ENCODE peak calls at places on chromosomes 6 and 20, in ten cellular contexts. F, G, M, R, A, B, O, L, W and I are unnamed samples.

GRCh38 chr6:62059898-62060297 is 226.1 kb downstream of the KHDRBS2 start:
- DNase-seq in R (no peak), A (no peak), O (no peak), F (no peak), M (no peak), G (no peak), L (no peak), W (no peak), B (no peak), I (no peak)

GRCh38 chr6:97440590-97441176 is 157.7 kb upstream of the MMS22L start:
- DNase-seq in M (no peak), F (no peak), B (peak; percentile 34), O (no peak), A (no peak), L (peak; percentile 17), R (peak; percentile 60), G (no peak), W (no peak), I (no peak)

GRCh38 chr20:7692478-7692877 is 247.8 kb downstream of the HAO1 start:
- DNase-seq in O (no peak), G (no peak), L (peak; percentile 54), M (peak; percentile 19), F (no peak), A (no peak), R (no peak), W (no peak), B (no peak), I (no peak)

GRCh38 chr6:120122401-120122800 is 772.8 kb upstream of the MAN1A1 start:
- DNase-seq in G (no peak), B (no peak), R (no peak), W (no peak), F (no peak), M (no peak), O (no peak), A (no peak), L (no peak), I (no peak)

GRCh38 chr20:10673831-10674683 is at the start of gene JAG1:
- DNase-seq in F (peak; percentile 58), O (peak; percentile 95), M (peak; percentile 93), L (peak; percentile 95), W (peak; percentile 97), R (peak; percentile 99), B (peak; percentile 97), A (peak; percentile 96), G (peak; percentile 98), I (peak; percentile 98)

GRCh38 chr6:89436226-89436625 is 3.3 kb downstream of the ANKRD6 start:
- DNase-seq in B (no peak), W (no peak), O (no peak), A (no peak), G (no peak), M (no peak), F (no peak), L (peak; percentile 73), R (no peak), I (no peak)

GRCh38 chr6:155850408-155850841 is 394.8 kb upstream of the NOX3 start:
- DNase-seq in L (peak; percentile 39), W (no peak), G (no peak), O (no peak), B (no peak), R (no peak), F (no peak), A (no peak), M (no peak), I (no peak)

GRCh38 chr20:62723768-62724420 is 15.3 kb downstream of the NTSR1 start:
- DNase-seq in O (no peak), L (no peak), B (no peak), M (no peak), W (no peak), R (no peak), F (no peak), A (no peak), G (no peak), I (no peak)

GRCh38 chr20:2101057-2101934 is at the start of gene STK35:
- DNase-seq in B (peak; percentile 86), W (no peak), F (no peak), O (no peak), L (peak; percentile 65), R (peak; percentile 87), G (no peak), M (peak; percentile 92), A (peak; percentile 88), I (no peak)

GRCh38 chr6:84033523-84034451 is at the start of gene MRAP2:
- DNase-seq in G (no peak), W (no peak), O (no peak), A (peak; percentile 5), R (peak; percentile 84), F (no peak), L (peak; percentile 32), M (peak; percentile 2), B (peak; percentile 10), I (peak; percentile 37)

GRCh38 chr6:10407674-10408054 is 7.2 kb downstream of the TFAP2A start:
- DNase-seq in F (no peak), G (no peak), L (no peak), M (no peak), W (no peak), B (no peak), R (no peak), O (no peak), A (no peak), I (no peak)

GRCh38 chr6:159487636-159488035 is 205.4 kb downstream of the SOD2 start:
- DNase-seq in W (no peak), L (peak; percentile 47), R (no peak), F (no peak), O (no peak), G (no peak), B (no peak), M (no peak), A (no peak), I (no peak)

GRCh38 chr20:64230461-64231145 is 24.9 kb upstream of the PCMTD2 start:
- DNase-seq in A (no peak), L (no peak), W (no peak), R (no peak), O (no peak), G (no peak), B (no peak), M (no peak), F (no peak), I (peak; percentile 1)

GRCh38 chr6:14796974-14797762 is 448.7 kb upstream of the JARID2 start:
- DNase-seq in A (no peak), W (no peak), M (no peak), R (no peak), B (no peak), L (no peak), F (no peak), O (no peak), G (no peak), I (no peak)

GRCh38 chr6:14787677-14788076 is 458.2 kb upstream of the JARID2 start:
- DNase-seq in M (no peak), L (no peak), B (no peak), A (no peak), F (no peak), O (no peak), G (no peak), W (no peak), R (no peak), I (no peak)

GRCh38 chr6:14791525-14791924 is 454.3 kb upstream of the JARID2 start:
- DNase-seq in B (no peak), L (peak; percentile 37), A (no peak), R (no peak), G (no peak), O (no peak), M (no peak), F (no peak), W (no peak), I (no peak)

GRCh38 chr6:14795451-14795850 is 450.4 kb upstream of the JARID2 start:
- DNase-seq in B (no peak), A (no peak), F (no peak), M (no peak), O (no peak), L (no peak), W (no peak), G (no peak), R (no peak), I (no peak)

GRCh38 chr6:14792118-14792955 is 453.5 kb upstream of the JARID2 start:
- DNase-seq in A (no peak), M (no peak), L (no peak), R (no peak), F (no peak), W (no peak), O (no peak), B (no peak), G (no peak), I (no peak)
- H3K4me1 ChIP-seq in A (no peaks in the 10 kb centered on the region), M (no peaks in the 10 kb centered on the region), L (no peaks in the 10 kb centered on the region), R (peaks cover 22% of the 10 kb centered on the region), F (no peaks in the 10 kb centered on the region), W (no peaks in the 10 kb centered on the region), O (no peaks in the 10 kb centered on the region), B (no peaks in the 10 kb centered on the region), G (no peaks in the 10 kb centered on the region), I (peaks cover 2% of the 10 kb centered on the region)

GRCh38 chr6:90460067-90460466 is 126.8 kb downstream of the MAP3K7 start:
- DNase-seq in W (no peak), G (no peak), R (no peak), F (no peak), A (no peak), B (no peak), L (no peak), M (no peak), O (no peak), I (no peak)
- H3K4me1 ChIP-seq in W (no peaks in the 10 kb centered on the region), G (no peaks in the 10 kb centered on the region), R (no peaks in the 10 kb centered on the region), F (no peaks in the 10 kb centered on the region), A (no peaks in the 10 kb centered on the region), B (no peaks in the 10 kb centered on the region), L (no peaks in the 10 kb centered on the region), M (no peaks in the 10 kb centered on the region), O (no peaks in the 10 kb centered on the region), I (no peaks in the 10 kb centered on the region)

GRCh38 chr6:45586216-45587171 is 208.8 kb upstream of the SUPT3H start:
- DNase-seq in F (no peak), W (no peak), A (no peak), B (no peak), G (no peak), R (no peak), O (no peak), L (peak; percentile 85), M (no peak), I (no peak)

GRCh38 chr6:45590225-45590624 is 212.5 kb upstream of the SUPT3H start:
- DNase-seq in R (no peak), G (no peak), O (no peak), F (no peak), B (peak; percentile 19), W (no peak), L (peak; percentile 95), A (no peak), M (no peak), I (no peak)

GRCh38 chr6:45589367-45589766 is 211.6 kb upstream of the SUPT3H start:
- DNase-seq in L (no peak), R (no peak), W (no peak), A (no peak), G (no peak), B (no peak), F (no peak), M (no peak), O (no peak), I (no peak)

GRCh38 chr6:45584127-45584526 is 206.4 kb upstream of the SUPT3H start:
- DNase-seq in R (no peak), B (no peak), L (no peak), G (no peak), W (no peak), M (no peak), F (no peak), O (no peak), A (no peak), I (no peak)

GRCh38 chr6:45587229-45588060 is 209.7 kb upstream of the SUPT3H start:
- DNase-seq in M (no peak), R (no peak), A (no peak), G (no peak), L (peak; percentile 86), F (no peak), O (no peak), W (no peak), B (no peak), I (no peak)
- H3K4me1 ChIP-seq in M (no peaks in the 10 kb centered on the region), R (peaks cover 31% of the 10 kb centered on the region), A (no peaks in the 10 kb centered on the region), G (no peaks in the 10 kb centered on the region), L (peaks cover 47% of the 10 kb centered on the region), F (peaks cover 25% of the 10 kb centered on the region), O (peaks cover 19% of the 10 kb centered on the region), W (no peaks in the 10 kb centered on the region), B (peaks cover 15% of the 10 kb centered on the region), I (no peaks in the 10 kb centered on the region)

GRCh38 chr6:158124288-158124687 is 43.8 kb downstream of the SERAC1 start:
- DNase-seq in B (no peak), M (no peak), W (no peak), O (no peak), A (no peak), R (no peak), G (no peak), F (no peak), L (no peak), I (no peak)
- H3K4me1 ChIP-seq in B (peaks cover 6% of the 10 kb centered on the region), M (no peaks in the 10 kb centered on the region), W (no peaks in the 10 kb centered on the region), O (no peaks in the 10 kb centered on the region), A (no peaks in the 10 kb centered on the region), R (no peaks in the 10 kb centered on the region), G (no peaks in the 10 kb centered on the region), F (no peaks in the 10 kb centered on the region), L (peaks cover 13% of the 10 kb centered on the region), I (no peaks in the 10 kb centered on the region)